ENCODE peak calls at places on chromosome 22, in seven cellular contexts. V, A, Q, S, P, F and B are unnamed samples.

GRCh38 chr22:45425101-45425500 is 11.6 kb downstream of the RIBC2 start:
- DNase-seq in F (no peak), Q (no peak), A (no peak), P (peak; percentile 9), S (no peak), V (peak; percentile 13), B (no peak)

GRCh38 chr22:17536269-17536668 is 27.0 kb upstream of the SLC25A18 start:
- DNase-seq in A (no peak), V (no peak), P (no peak), Q (no peak), S (no peak), F (no peak), B (no peak)

GRCh38 chr22:41551882-41552582 is 7.8 kb upstream of the POLR3H start:
- DNase-seq in A (no peak), P (no peak), S (no peak), V (no peak), Q (no peak), F (no peak), B (no peak)

GRCh38 chr22:46010951-46011626 is 34.1 kb upstream of the WNT7B start:
- DNase-seq in S (no peak), A (no peak), F (no peak), Q (no peak), V (peak; percentile 69), P (no peak), B (no peak)

GRCh38 chr22:25083414-25084166 is 116.1 kb upstream of the CRYBB3 start:
- DNase-seq in Q (no peak), S (no peak), V (no peak), F (no peak), A (no peak), P (no peak), B (no peak)

GRCh38 chr22:34903416-34903815 is 162.5 kb upstream of the ISX start:
- DNase-seq in F (no peak), V (no peak), S (no peak), A (no peak), P (no peak), Q (no peak), B (no peak)

GRCh38 chr22:40512426-40513136 is 123.9 kb downstream of the MRTFA start:
- DNase-seq in V (no peak), F (no peak), S (no peak), Q (peak; percentile 100), P (peak; percentile 88), A (no peak), B (no peak)

GRCh38 chr22:26711205-26711958 is 54.0 kb downstream of the MIAT start:
- DNase-seq in Q (peak; percentile 6), S (peak; percentile 7), F (no peak), P (no peak), A (no peak), V (no peak), B (peak; percentile 64)

GRCh38 chr22:30038219-30038618 is 42.0 kb upstream of the HORMAD2 start:
- DNase-seq in A (no peak), F (no peak), V (no peak), Q (peak; percentile 76), P (peak; percentile 70), S (no peak), B (no peak)

GRCh38 chr22:43066844-43067385 is 22.3 kb downstream of the TTLL1 start:
- DNase-seq in A (no peak), Q (peak; percentile 68), V (no peak), P (peak; percentile 58), S (no peak), F (no peak), B (no peak)

GRCh38 chr22:35463231-35463933 is 63.4 kb downstream of the MCM5 start:
- DNase-seq in F (no peak), S (no peak), P (no peak), V (no peak), A (no peak), Q (no peak), B (no peak)

GRCh38 chr22:30947821-30948454 is 20.6 kb downstream of the MORC2 start:
- DNase-seq in F (no peak), S (no peak), Q (peak; percentile 79), A (no peak), V (no peak), P (peak; percentile 9), B (peak; percentile 9)

GRCh38 chr22:49950396-49950994 is 10.1 kb upstream of the PIM3 start:
- DNase-seq in P (no peak), Q (no peak), S (no peak), F (no peak), A (no peak), V (no peak), B (no peak)

GRCh38 chr22:30044369-30044768 is 35.9 kb upstream of the HORMAD2 start:
- DNase-seq in Q (peak; percentile 90), V (no peak), P (peak; percentile 91), S (no peak), F (no peak), A (no peak), B (no peak)

GRCh38 chr22:44659140-44659539 is 42.9 kb upstream of the PRR5 start:
- DNase-seq in F (no peak), Q (no peak), V (no peak), A (no peak), P (peak; percentile 11), S (no peak), B (no peak)

GRCh38 chr22:24421428-24421931 is 5.9 kb upstream of the ADORA2A start:
- DNase-seq in A (no peak), V (peak; percentile 47), F (peak; percentile 46), S (peak; percentile 33), P (no peak), Q (no peak), B (no peak)

GRCh38 chr22:37453696-37454095 is 26.4 kb upstream of the ELFN2 start:
- DNase-seq in Q (no peak), S (no peak), A (no peak), F (no peak), P (no peak), V (no peak), B (no peak)

GRCh38 chr22:40156001-40156516 is 21.7 kb upstream of the TNRC6B start:
- DNase-seq in Q (peak; percentile 78), A (no peak), P (peak; percentile 60), V (peak; percentile 78), S (no peak), F (no peak), B (no peak)

GRCh38 chr22:29031236-29031982 is 30.2 kb downstream of the C22orf31 start:
- DNase-seq in F (no peak), A (peak; percentile 22), Q (peak; percentile 95), S (no peak), V (peak; percentile 63), P (peak; percentile 96), B (peak; percentile 45)

GRCh38 chr22:38826386-38826785 is 17.4 kb downstream of the NPTXR start:
- DNase-seq in F (no peak), P (no peak), Q (no peak), A (no peak), S (no peak), V (no peak), B (no peak)

GRCh38 chr22:50730941-50731661 is 6.9 kb upstream of the ACR start:
- DNase-seq in A (peak; percentile 43), F (no peak), Q (no peak), S (no peak), V (peak; percentile 48), P (no peak), B (no peak)

GRCh38 chr22:35059632-35060031 is 6.3 kb upstream of the ISX start:
- DNase-seq in P (no peak), V (no peak), F (no peak), A (no peak), S (no peak), Q (no peak), B (no peak)

GRCh38 chr22:30002861-30003489 is 77.3 kb upstream of the HORMAD2 start:
- DNase-seq in F (no peak), S (no peak), P (no peak), Q (no peak), A (no peak), V (no peak), B (no peak)

GRCh38 chr22:22400099-22400498 is 108.4 kb downstream of the ZNF280B start:
- DNase-seq in P (no peak), V (no peak), Q (no peak), A (no peak), F (no peak), S (no peak), B (no peak)

GRCh38 chr22:48702573-48703264 is 1125.0 kb downstream of the BRD1 start:
- DNase-seq in F (no peak), A (no peak), V (peak; percentile 57), S (no peak), P (no peak), Q (no peak), B (no peak)

GRCh38 chr22:36294801-36295200 is 41.9 kb downstream of the APOL1 start:
- DNase-seq in P (no peak), S (no peak), F (no peak), A (no peak), V (no peak), Q (no peak), B (no peak)

GRCh38 chr22:26585104-26585790 is 4.7 kb downstream of the TPST2 start:
- DNase-seq in Q (peak; percentile 80), P (peak; percentile 74), S (no peak), F (no peak), A (peak; percentile 81), V (peak; percentile 85), B (no peak)

GRCh38 chr22:32281092-32281491 is 25.9 kb upstream of the SLC5A4 start:
- DNase-seq in P (peak; percentile 59), F (no peak), S (no peak), V (no peak), A (no peak), Q (no peak), B (no peak)

GRCh38 chr22:32745251-32745995 is 56.1 kb upstream of the TIMP3 start:
- DNase-seq in Q (peak; percentile 82), V (no peak), A (peak; percentile 48), S (no peak), F (no peak), P (no peak), B (no peak)